ENCODE peak calls at places on chromosome 7, in five cellular contexts. One of them, this sample, is unnamed. For H3K4me1, the result is how much of the 10 kb centered on the place peaks cover.

GRCh38 chr7:158759749-158760444 is 55.3 kb upstream of the NCAPG2 start:
- DNase-seq in right cardiac atrium: no peak
- DNase-seq in left lung: no peak
- DNase-seq in SK-N-SH: no peak
- DNase-seq in neural progenitor cell: no peak
- DNase-seq in this sample: no peak

GRCh38 chr7:137618748-137619147 is 228.0 kb downstream of the DGKI start:
- DNase-seq in neural progenitor cell: no peak
- DNase-seq in right cardiac atrium: no peak
- DNase-seq in left lung: no peak
- DNase-seq in SK-N-SH: no peak
- DNase-seq in this sample: no peak

GRCh38 chr7:121109145-121109544 is 120.6 kb downstream of the CPED1 start:
- DNase-seq in right cardiac atrium: no peak
- DNase-seq in neural progenitor cell: peak
- DNase-seq in left lung: no peak
- DNase-seq in SK-N-SH: no peak
- DNase-seq in this sample: no peak

GRCh38 chr7:77837966-77838365 is 39.4 kb downstream of the PHTF2 start:
- DNase-seq in SK-N-SH: no peak
- DNase-seq in left lung: no peak
- DNase-seq in right cardiac atrium: no peak
- DNase-seq in neural progenitor cell: no peak
- DNase-seq in this sample: no peak

GRCh38 chr7:100829150-100829716 is 1.9 kb upstream of the EPHB4 start:
- DNase-seq in right cardiac atrium: peak
- DNase-seq in left lung: no peak
- DNase-seq in SK-N-SH: peak
- DNase-seq in neural progenitor cell: no peak
- DNase-seq in this sample: peak

GRCh38 chr7:272631-273030 is 17.3 kb upstream of the FOXL3 start:
- DNase-seq in SK-N-SH: no peak
- DNase-seq in left lung: peak
- DNase-seq in neural progenitor cell: no peak
- DNase-seq in right cardiac atrium: no peak
- DNase-seq in this sample: no peak

GRCh38 chr7:7207876-7208275 is 25.5 kb downstream of the C1GALT1 start:
- DNase-seq in SK-N-SH: no peak
- DNase-seq in right cardiac atrium: no peak
- DNase-seq in left lung: no peak
- DNase-seq in neural progenitor cell: no peak
- DNase-seq in this sample: no peak

GRCh38 chr7:25926009-25926408 is 226.0 kb upstream of the NFE2L3 start:
- DNase-seq in neural progenitor cell: no peak
- DNase-seq in SK-N-SH: no peak
- DNase-seq in left lung: no peak
- DNase-seq in right cardiac atrium: no peak
- DNase-seq in this sample: no peak

GRCh38 chr7:131170440-131171105 is 157.1 kb upstream of the MKLN1 start:
- DNase-seq in right cardiac atrium: no peak
- DNase-seq in neural progenitor cell: peak
- DNase-seq in left lung: no peak
- DNase-seq in SK-N-SH: no peak
- DNase-seq in this sample: no peak

GRCh38 chr7:106112118-106112971 is at the start of gene SYPL1:
- DNase-seq in neural progenitor cell: peak
- DNase-seq in right cardiac atrium: peak
- DNase-seq in SK-N-SH: peak
- DNase-seq in left lung: peak
- DNase-seq in this sample: peak
- H3K4me1 ChIP-seq in neural progenitor cell: under half
- H3K4me1 ChIP-seq in right cardiac atrium: under half
- H3K4me1 ChIP-seq in SK-N-SH: under half
- H3K4me1 ChIP-seq in left lung: under half
- H3K4me1 ChIP-seq in this sample: under half

DNA sequence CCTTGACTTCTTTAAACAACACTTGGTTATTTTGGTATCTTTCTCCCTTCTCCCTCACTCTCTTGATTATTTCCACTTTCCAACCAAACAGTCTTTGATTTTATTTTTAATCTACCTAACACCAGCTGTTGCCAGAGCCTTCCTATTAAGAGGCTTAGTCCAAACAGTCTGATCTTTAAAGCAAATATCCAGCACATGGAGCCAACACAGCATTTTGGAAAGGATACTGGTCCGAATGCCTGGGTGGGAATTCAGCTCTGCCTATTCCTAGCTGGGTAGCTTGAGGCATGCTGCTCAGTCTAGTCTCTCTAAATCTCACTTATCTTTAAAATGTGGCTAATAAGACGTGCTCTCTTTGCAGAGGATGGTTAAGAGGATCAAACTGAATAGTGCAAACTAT is 129.3 kb downstream of the NRCAM start:
- DNase-seq in left lung: no peak
- DNase-seq in SK-N-SH: no peak
- DNase-seq in right cardiac atrium: no peak
- DNase-seq in neural progenitor cell: no peak
- DNase-seq in this sample: no peak
- H3K4me1 ChIP-seq in left lung: under half
- H3K4me1 ChIP-seq in SK-N-SH: half or more
- H3K4me1 ChIP-seq in right cardiac atrium: under half
- H3K4me1 ChIP-seq in neural progenitor cell: half or more
- H3K4me1 ChIP-seq in this sample: under half

GRCh38 chr7:42152353-42153205 is 84.4 kb downstream of the GLI3 start:
- DNase-seq in right cardiac atrium: no peak
- DNase-seq in SK-N-SH: no peak
- DNase-seq in left lung: no peak
- DNase-seq in neural progenitor cell: peak
- DNase-seq in this sample: no peak

GRCh38 chr7:42151309-42151708 is 85.7 kb downstream of the GLI3 start:
- DNase-seq in right cardiac atrium: no peak
- DNase-seq in neural progenitor cell: no peak
- DNase-seq in SK-N-SH: no peak
- DNase-seq in left lung: no peak
- DNase-seq in this sample: peak

GRCh38 chr7:42156541-42156865 is 80.5 kb downstream of the GLI3 start:
- DNase-seq in neural progenitor cell: no peak
- DNase-seq in left lung: no peak
- DNase-seq in right cardiac atrium: no peak
- DNase-seq in SK-N-SH: no peak
- DNase-seq in this sample: no peak

GRCh38 chr7:42155836-42156540 is 81.0 kb downstream of the GLI3 start:
- DNase-seq in SK-N-SH: no peak
- DNase-seq in neural progenitor cell: no peak
- DNase-seq in left lung: no peak
- DNase-seq in right cardiac atrium: no peak
- DNase-seq in this sample: no peak

DNA sequence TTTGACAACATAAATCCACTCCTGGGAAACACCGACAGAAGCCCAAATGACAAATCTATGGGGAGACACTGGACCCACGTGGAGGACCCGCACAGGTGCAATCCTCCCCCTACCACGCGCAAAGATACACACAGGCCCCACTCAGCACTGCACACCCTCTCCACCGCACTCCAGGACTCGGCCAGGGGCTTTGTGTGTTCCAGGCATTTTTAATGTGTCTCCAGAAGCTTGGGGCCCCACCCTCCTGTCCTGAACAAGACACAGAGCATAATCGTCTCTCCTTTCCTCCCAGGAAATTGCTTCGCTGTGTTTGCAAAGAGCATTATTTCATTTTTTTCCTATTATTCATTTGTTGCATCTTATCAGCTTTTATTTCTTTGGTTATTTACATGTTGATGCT is 82.8 kb downstream of the GLI3 start:
- DNase-seq in neural progenitor cell: no peak
- DNase-seq in left lung: no peak
- DNase-seq in SK-N-SH: no peak
- DNase-seq in right cardiac atrium: no peak
- DNase-seq in this sample: no peak
- H3K4me1 ChIP-seq in neural progenitor cell: half or more
- H3K4me1 ChIP-seq in left lung: under half
- H3K4me1 ChIP-seq in SK-N-SH: under half
- H3K4me1 ChIP-seq in right cardiac atrium: under half
- H3K4me1 ChIP-seq in this sample: under half

DNA sequence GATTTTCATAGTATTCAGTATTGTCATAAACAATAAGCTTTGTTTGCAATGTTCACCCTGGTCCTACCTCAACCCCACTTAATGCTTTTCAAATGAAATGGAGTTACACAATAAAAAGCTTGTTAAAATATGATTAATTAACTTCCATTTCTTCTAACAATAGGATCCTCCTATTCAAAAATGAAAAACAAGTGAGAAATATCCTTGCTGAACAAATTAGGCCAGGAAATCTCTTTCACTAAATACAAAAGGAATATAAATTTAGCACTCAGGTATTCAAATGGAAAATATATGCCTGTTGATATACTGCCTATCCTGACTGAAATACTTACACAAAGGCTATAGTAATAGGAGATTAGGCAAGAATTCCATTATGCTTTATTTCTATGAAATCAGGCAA is 323.4 kb upstream of the GRM3 start:
- DNase-seq in neural progenitor cell: no peak
- DNase-seq in SK-N-SH: no peak
- DNase-seq in left lung: no peak
- DNase-seq in right cardiac atrium: no peak
- DNase-seq in this sample: no peak
- H3K4me1 ChIP-seq in neural progenitor cell: under half
- H3K4me1 ChIP-seq in SK-N-SH: under half
- H3K4me1 ChIP-seq in left lung: under half
- H3K4me1 ChIP-seq in right cardiac atrium: under half
- H3K4me1 ChIP-seq in this sample: under half

DNA sequence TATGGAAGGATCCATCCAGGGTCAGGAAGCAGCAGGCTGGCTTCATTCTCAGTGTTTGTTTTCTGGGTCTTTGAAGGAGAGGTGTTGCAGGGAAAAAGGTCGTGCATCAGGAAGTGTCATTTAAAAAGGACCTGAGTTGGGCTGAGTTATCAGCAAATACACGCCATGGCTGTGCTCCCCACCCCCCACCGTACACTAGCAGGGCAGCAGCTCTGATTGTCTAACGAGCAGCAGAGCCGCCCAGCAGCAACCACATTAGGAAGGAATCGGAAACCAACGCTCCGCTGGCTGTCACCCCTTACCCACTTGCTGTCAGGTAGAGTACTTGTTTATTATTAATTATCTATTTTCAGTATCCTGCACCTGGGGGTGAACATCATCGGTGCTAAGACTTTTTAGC is 63.1 kb upstream of the STEAP1B start:
- DNase-seq in left lung: no peak
- DNase-seq in SK-N-SH: no peak
- DNase-seq in right cardiac atrium: peak
- DNase-seq in neural progenitor cell: peak
- DNase-seq in this sample: no peak
- H3K4me1 ChIP-seq in left lung: half or more
- H3K4me1 ChIP-seq in SK-N-SH: under half
- H3K4me1 ChIP-seq in right cardiac atrium: under half
- H3K4me1 ChIP-seq in neural progenitor cell: under half
- H3K4me1 ChIP-seq in this sample: under half

GRCh38 chr7:44052771-44053365 is 8.4 kb downstream of the DBNL start:
- DNase-seq in SK-N-SH: no peak
- DNase-seq in neural progenitor cell: no peak
- DNase-seq in left lung: no peak
- DNase-seq in right cardiac atrium: peak
- DNase-seq in this sample: peak

GRCh38 chr7:44050915-44051560 is 6.5 kb downstream of the DBNL start:
- DNase-seq in neural progenitor cell: no peak
- DNase-seq in SK-N-SH: no peak
- DNase-seq in left lung: peak
- DNase-seq in right cardiac atrium: peak
- DNase-seq in this sample: no peak

GRCh38 chr7:44048031-44048795 is 3.7 kb downstream of the DBNL start:
- DNase-seq in neural progenitor cell: no peak
- DNase-seq in right cardiac atrium: no peak
- DNase-seq in left lung: no peak
- DNase-seq in SK-N-SH: no peak
- DNase-seq in this sample: peak

GRCh38 chr7:44050121-44050914 is 5.8 kb downstream of the DBNL start:
- DNase-seq in right cardiac atrium: peak
- DNase-seq in left lung: peak
- DNase-seq in SK-N-SH: no peak
- DNase-seq in neural progenitor cell: no peak
- DNase-seq in this sample: no peak

GRCh38 chr7:44051611-44052220 is 7.2 kb downstream of the DBNL start:
- DNase-seq in right cardiac atrium: peak
- DNase-seq in SK-N-SH: no peak
- DNase-seq in left lung: no peak
- DNase-seq in neural progenitor cell: no peak
- DNase-seq in this sample: peak
- H3K4me1 ChIP-seq in right cardiac atrium: under half
- H3K4me1 ChIP-seq in SK-N-SH: under half
- H3K4me1 ChIP-seq in left lung: under half
- H3K4me1 ChIP-seq in neural progenitor cell: under half
- H3K4me1 ChIP-seq in this sample: under half

This sample was measured in ovary.